ENCODE peak calls at places on chromosomes 13 and 19, in nine cellular contexts. T is adrenal gland, J is astrocyte of the cerebellum, O is heart left ventricle, L is LoVo, Q is glomerular endothelial cell, M is BE2C, C is WTC11, G is germinal center. R is an unnamed sample.

GRCh38 chr19:17021793-17022590 is 4.6 kb downstream of the CPAMD8 start:
- DNase-seq in T (peak), J (no peak), O (no peak), L (no peak), Q (no peak), M (no peak), C (no peak), G (no peak), R (no peak)

GRCh38 chr19:34500656-34501120 is 19.1 kb downstream of the WTIP start:
- DNase-seq in T (no peak), J (no peak), O (peak), L (no peak), Q (no peak), M (no peak), C (peak), G (no peak), R (no peak)

GRCh38 chr13:24502567-24503375 is 9.8 kb downstream of the PARP4 start:
- DNase-seq in T (peak), J (no peak), O (no peak), L (peak), Q (no peak), M (no peak), C (no peak), G (no peak), R (no peak)

GRCh38 chr13:109095126-109095525 is 465.7 kb downstream of the MYO16 start:
- DNase-seq in T (no peak), J (no peak), O (no peak), L (no peak), Q (no peak), M (no peak), C (no peak), G (no peak), R (no peak)

GRCh38 chr13:113083402-113084061 is 22.1 kb upstream of the F7 start:
- DNase-seq in T (peak), J (no peak), O (peak), L (no peak), Q (no peak), M (peak), C (no peak), G (no peak), R (no peak)

GRCh38 chr19:17352608-17353280 is 15.4 kb downstream of the GTPBP3 start:
- DNase-seq in T (peak), J (no peak), O (no peak), L (no peak), Q (no peak), M (no peak), C (no peak), G (no peak), R (no peak)

GRCh38 chr13:31069808-31070544 is 91.7 kb downstream of the HSPH1 start:
- DNase-seq in T (no peak), J (no peak), O (no peak), L (no peak), Q (no peak), M (no peak), C (no peak), G (no peak), R (no peak)

GRCh38 chr19:43820098-43820860 is 6.8 kb upstream of the ZNF283 start:
- DNase-seq in T (no peak), J (no peak), O (peak), L (no peak), Q (no peak), M (peak), C (peak), G (peak), R (no peak)

GRCh38 chr19:33906578-33907335 is 110.1 kb downstream of the KCTD15 start:
- DNase-seq in T (no peak), J (peak), O (peak), L (no peak), Q (no peak), M (no peak), C (peak), G (no peak), R (peak)

GRCh38 chr19:13848811-13849241 is 28.1 kb upstream of the NANOS3 start:
- DNase-seq in T (no peak), J (no peak), O (no peak), L (no peak), Q (no peak), M (no peak), C (no peak), G (no peak), R (peak)

GRCh38 chr13:111114362-111115050 is 604 bp upstream of the ARHGEF7 start:
- DNase-seq in T (peak), J (no peak), O (peak), L (no peak), Q (no peak), M (no peak), C (peak), G (peak), R (peak)

GRCh38 chr13:96492758-96493157 is 402.9 kb downstream of the HS6ST3 start:
- DNase-seq in T (no peak), J (no peak), O (no peak), L (no peak), Q (no peak), M (no peak), C (no peak), G (no peak), R (no peak)

GRCh38 chr19:41998246-41999020 is 4.4 kb upstream of the ATP1A3 start:
- DNase-seq in T (no peak), J (no peak), O (no peak), L (no peak), Q (no peak), M (peak), C (peak), G (peak), R (peak)

GRCh38 chr13:27264181-27264580 is 6.4 kb upstream of the RASL11A start:
- DNase-seq in T (peak), J (no peak), O (no peak), L (no peak), Q (no peak), M (peak), C (no peak), G (no peak), R (no peak)

GRCh38 chr13:54949735-54950134 is 1921.1 kb downstream of the OLFM4 start:
- DNase-seq in T (no peak), J (no peak), O (no peak), L (no peak), Q (no peak), M (no peak), C (no peak), G (no peak), R (no peak)

GRCh38 chr19:33310606-33311325 is 8.4 kb upstream of the CEBPA start:
- DNase-seq in T (no peak), J (no peak), O (no peak), L (no peak), Q (no peak), M (no peak), C (no peak), G (no peak), R (peak)

GRCh38 chr19:38650180-38650775 is 2.8 kb downstream of the ACTN4 start:
- DNase-seq in T (peak), J (no peak), O (no peak), L (no peak), Q (no peak), M (no peak), C (no peak), G (no peak), R (no peak)

GRCh38 chr13:21234537-21234936 is 58.1 kb downstream of the MRPL57 start:
- DNase-seq in T (no peak), J (no peak), O (no peak), L (no peak), Q (no peak), M (peak), C (no peak), G (no peak), R (no peak)

GRCh38 chr13:30725331-30726085 is 9.8 kb upstream of the ALOX5AP start:
- DNase-seq in T (no peak), J (peak), O (no peak), L (no peak), Q (no peak), M (no peak), C (no peak), G (no peak), R (no peak)

GRCh38 chr13:74027161-74027779 is 106.9 kb downstream of the KLF12 start:
- DNase-seq in T (no peak), J (no peak), O (no peak), L (no peak), Q (no peak), M (no peak), C (no peak), G (peak), R (no peak)

GRCh38 chr13:48233886-48234488 is 981 bp downstream of the ITM2B start:
- DNase-seq in T (no peak), J (peak), O (no peak), L (peak), Q (no peak), M (no peak), C (no peak), G (no peak), R (no peak)

GRCh38 chr19:33207040-33207620 is 13.0 kb downstream of the LRP3 start:
- DNase-seq in T (no peak), J (no peak), O (no peak), L (no peak), Q (no peak), M (no peak), C (no peak), G (no peak), R (no peak)

GRCh38 chr19:52248256-52248655 is 21.1 kb upstream of the ZNF766 start:
- DNase-seq in T (peak), J (no peak), O (peak), L (peak), Q (no peak), M (peak), C (peak), G (peak), R (no peak)

GRCh38 chr19:39843919-39844793 is 2.0 kb downstream of the FBL start:
- DNase-seq in T (no peak), J (peak), O (no peak), L (peak), Q (no peak), M (peak), C (no peak), G (peak), R (no peak)

GRCh38 chr19:8396563-8397203 is 6.5 kb downstream of the RAB11B start:
- DNase-seq in T (peak), J (no peak), O (peak), L (no peak), Q (no peak), M (peak), C (peak), G (peak), R (peak)

GRCh38 chr19:39481229-39481545 is 549 bp downstream of the TIMM50 start:
- DNase-seq in T (no peak), J (no peak), O (no peak), L (no peak), Q (no peak), M (no peak), C (no peak), G (no peak), R (no peak)

GRCh38 chr19:1773173-1773572 is 19.9 kb downstream of the ONECUT3 start:
- DNase-seq in T (no peak), J (no peak), O (no peak), L (peak), Q (no peak), M (no peak), C (no peak), G (no peak), R (no peak)

GRCh38 chr13:29170451-29171082 is 350.4 kb downstream of the MTUS2 start:
- DNase-seq in T (no peak), J (no peak), O (no peak), L (no peak), Q (no peak), M (no peak), C (no peak), G (no peak), R (no peak)

GRCh38 chr13:42333613-42334328 is 61.8 kb downstream of the AKAP11 start:
- DNase-seq in T (no peak), J (peak), O (no peak), L (no peak), Q (no peak), M (no peak), C (no peak), G (peak), R (peak)

GRCh38 chr13:112177889-112178288 is 110.9 kb downstream of the SOX1 start:
- DNase-seq in T (no peak), J (no peak), O (no peak), L (no peak), Q (no peak), M (no peak), C (no peak), G (no peak), R (no peak)

GRCh38 chr13:39051157-39051556 is 12.9 kb downstream of the NHLRC3 start:
- DNase-seq in T (no peak), J (peak), O (no peak), L (peak), Q (no peak), M (no peak), C (no peak), G (no peak), R (no peak)

GRCh38 chr19:52689804-52690394 is 44.9 kb downstream of the ZNF611 start:
- DNase-seq in T (peak), J (no peak), O (peak), L (no peak), Q (peak), M (peak), C (peak), G (no peak), R (peak)

R was measured in ecto neural progenitor cell.